ENCODE peak calls at places on chromosomes 2 and 18, in five cellular contexts. Z, T, U, M and H are unnamed samples.

GRCh38 chr2:31886700-31887099 is 124.1 kb downstream of the MEMO1 start:
- DNase-seq in M (no peak), U (no peak), Z (no peak), T (no peak), H (no peak)

GRCh38 chr2:44170337-44170736 is 1.7 kb downstream of the PPM1B start:
- DNase-seq in U (peak; percentile 26), T (peak; percentile 56), M (peak; percentile 45), Z (no peak), H (no peak)

GRCh38 chr2:101238930-101239759 is 13.5 kb upstream of the CNOT11 start:
- DNase-seq in U (no peak), Z (no peak), T (no peak), M (no peak), H (no peak)

GRCh38 chr2:137828624-137829023 is 135.6 kb upstream of the HNMT start:
- DNase-seq in M (no peak), T (no peak), U (no peak), Z (no peak), H (no peak)

GRCh38 chr18:32048507-32049091 is 30.0 kb downstream of the RNF125 start:
- DNase-seq in M (no peak), T (peak; percentile 67), U (peak; percentile 3), Z (no peak), H (no peak)

GRCh38 chr2:45433363-45433762 is 177.7 kb downstream of the SRBD1 start:
- DNase-seq in T (no peak), Z (no peak), U (no peak), M (no peak), H (no peak)

GRCh38 chr2:124039032-124039431 is 13.9 kb downstream of the CNTNAP5 start:
- DNase-seq in Z (no peak), M (no peak), U (no peak), T (no peak), H (no peak)

GRCh38 chr2:27737676-27738348 is 33.7 kb upstream of the MRPL33 start:
- DNase-seq in Z (no peak), T (peak; percentile 76), M (peak; percentile 77), U (peak; percentile 84), H (no peak)

GRCh38 chr2:74471332-74472065 is 981 bp downstream of the MRPL53 start:
- DNase-seq in U (no peak), T (no peak), M (no peak), Z (no peak), H (no peak)

GRCh38 chr2:126881591-126881990 is 17.1 kb upstream of the TEX51 start:
- DNase-seq in Z (no peak), U (no peak), M (no peak), T (no peak), H (no peak)

GRCh38 chr2:238098854-238099708 is 1.1 kb upstream of the ESPNL start:
- DNase-seq in M (no peak), T (no peak), U (no peak), Z (peak; percentile 51), H (peak; percentile 50)

GRCh38 chr2:120887844-120888243 is 152.2 kb downstream of the GLI2 start:
- DNase-seq in M (no peak), T (no peak), U (no peak), Z (no peak), H (no peak)

GRCh38 chr2:239224249-239224605 is 176.6 kb downstream of the HDAC4 start:
- DNase-seq in U (no peak), Z (no peak), M (no peak), T (no peak), H (no peak)

GRCh38 chr2:176160251-176161040 is 3.3 kb downstream of the HOXD3 start:
- DNase-seq in Z (no peak), M (peak; percentile 81), T (no peak), U (no peak), H (no peak)

GRCh38 chr2:102018823-102019445 is 27.2 kb downstream of the IL1R2 start:
- DNase-seq in Z (no peak), T (no peak), U (peak; percentile 66), M (peak; percentile 36), H (no peak)

GRCh38 chr2:226985227-226985946 is 149.5 kb downstream of the RHBDD1 start:
- DNase-seq in U (peak; percentile 83), M (peak; percentile 61), T (peak; percentile 86), Z (no peak), H (peak; percentile 82)

GRCh38 chr18:28736951-28737350 is 560.0 kb upstream of the CDH2 start:
- DNase-seq in Z (no peak), T (no peak), U (peak; percentile 14), M (peak; percentile 28), H (no peak)

GRCh38 chr2:3007135-3007534 is 370.5 kb downstream of the EIPR1 start:
- DNase-seq in U (no peak), Z (no peak), M (no peak), T (no peak), H (no peak)

GRCh38 chr18:79422022-79422782 is 26.5 kb downstream of the NFATC1 start:
- DNase-seq in T (peak; percentile 78), Z (peak; percentile 39), M (peak; percentile 69), U (peak; percentile 20), H (peak; percentile 69)

GRCh38 chr2:97677480-97677879 is 8.0 kb downstream of the C2orf92 start:
- DNase-seq in Z (no peak), M (no peak), T (no peak), U (no peak), H (no peak)

GRCh38 chr2:174158003-174158402 is 90.3 kb downstream of the OLA1 start:
- DNase-seq in Z (no peak), M (no peak), U (no peak), T (peak; percentile 38), H (no peak)

GRCh38 chr2:118032169-118033013 is 18.5 kb upstream of the CCDC93 start:
- DNase-seq in T (peak; percentile 45), U (peak; percentile 34), Z (no peak), M (peak; percentile 17), H (peak; percentile 9)

GRCh38 chr18:708096-708495 is 4.3 kb downstream of the ENOSF1 start:
- DNase-seq in M (no peak), T (no peak), U (no peak), Z (no peak), H (no peak)

GRCh38 chr2:67445652-67446268 is 48.6 kb downstream of the ETAA1 start:
- DNase-seq in M (no peak), U (peak; percentile 38), Z (no peak), T (no peak), H (no peak)

GRCh38 chr2:117942958-117943672 is 70.8 kb downstream of the CCDC93 start:
- DNase-seq in Z (no peak), U (peak; percentile 79), T (peak; percentile 75), M (peak; percentile 25), H (no peak)

GRCh38 chr2:46863895-46864294 is 51.7 kb downstream of the MCFD2 start:
- DNase-seq in T (peak; percentile 78), Z (no peak), U (no peak), M (no peak), H (no peak)

GRCh38 chr18:13302611-13303267 is 84.2 kb downstream of the LDLRAD4 start:
- DNase-seq in T (no peak), M (no peak), U (no peak), Z (no peak), H (peak; percentile 2)

GRCh38 chr2:158665536-158666302 is 129.4 kb upstream of the DAPL1 start:
- DNase-seq in M (peak; percentile 52), Z (no peak), U (peak; percentile 76), T (no peak), H (no peak)

GRCh38 chr18:77206676-77207370 is 42.8 kb upstream of the GALR1 start:
- DNase-seq in M (peak; percentile 75), Z (peak; percentile 75), T (peak; percentile 82), U (peak; percentile 70), H (peak; percentile 18)

GRCh38 chr2:113791697-113792590 is 35.5 kb upstream of the SLC35F5 start:
- DNase-seq in U (peak; percentile 32), T (peak; percentile 22), M (peak; percentile 44), Z (no peak), H (peak; percentile 12)

GRCh38 chr18:36211612-36212065 is 24.3 kb downstream of the MOCOS start:
- DNase-seq in M (peak; percentile 9), Z (no peak), U (peak; percentile 66), T (peak; percentile 29), H (no peak)

GRCh38 chr2:162926501-162926900 is 87.9 kb upstream of the KCNH7 start:
- DNase-seq in T (peak; percentile 51), U (no peak), M (peak; percentile 94), Z (no peak), H (peak; percentile 64)

GRCh38 chr2:159738509-159739390 is 26.4 kb downstream of the MARCHF7 start:
- DNase-seq in T (no peak), M (no peak), U (no peak), Z (no peak), H (no peak)

GRCh38 chr2:99470957-99471356 is 18.9 kb downstream of the REV1 start:
- DNase-seq in T (no peak), M (no peak), Z (no peak), U (no peak), H (no peak)
- H3K4me3 ChIP-seq in T (no peak overlapping the region), M (no peak overlapping the region), Z (no peak overlapping the region), U (no peak overlapping the region), H (no peak overlapping the region)

GRCh38 chr2:24228470-24228869 is 53.6 kb downstream of the FAM228A start:
- DNase-seq in U (peak; percentile 28), Z (no peak), M (no peak), T (no peak), H (no peak)
- TF ChIP-seq CTCF in U (peak; percentile 37), Z (no peak), M (peak; percentile 32), T (peak; percentile 37), H (peak; percentile 39)

DNA sequence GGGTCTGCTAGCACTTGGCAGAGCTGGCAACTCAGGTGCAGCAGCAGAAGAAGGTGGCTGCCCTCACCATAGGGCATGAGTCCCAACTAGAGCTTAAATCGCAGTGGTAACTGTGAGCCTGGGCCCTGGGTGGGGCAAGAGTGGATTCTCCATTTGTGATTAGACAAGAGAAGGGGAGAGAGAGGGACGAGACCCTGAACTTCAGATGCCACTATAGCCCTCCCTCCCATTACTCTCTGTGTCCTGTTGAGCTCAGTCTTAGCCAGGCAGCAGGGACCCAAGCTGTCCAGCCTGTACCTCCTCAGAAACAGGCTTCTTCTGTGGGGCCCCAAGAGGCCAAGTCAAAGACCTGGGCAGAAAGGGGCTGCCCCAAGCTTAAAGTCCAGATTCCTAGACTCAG is 69.7 kb upstream of the B3GNT7 start:
- DNase-seq in Z (no peak), U (no peak), T (no peak), M (no peak), H (no peak)
- H3K4me3 ChIP-seq in Z (no peak overlapping the region), U (no peak overlapping the region), T (no peak overlapping the region), M (no peak overlapping the region), H (no peak overlapping the region)

GRCh38 chr2:220104871-220105351 is 477.5 kb downstream of the SLC4A3 start:
- DNase-seq in U (peak; percentile 91), Z (no peak), M (peak; percentile 93), T (peak; percentile 84), H (peak; percentile 60)
- TF ChIP-seq CTCF in U (peak; percentile 90), Z (no peak), M (peak; percentile 63), T (peak; percentile 73), H (peak; percentile 55)